ENCODE peak calls at places on chromosomes 12 and 14, in six cellular contexts. T, Z, E, C, F and P are unnamed samples.
A peak's percentile ranks its signal among the peaks of the same experiment; 100 is the strongest.

GRCh38 chr14:70514168-70515069 is 20.4 kb downstream of the ADAM20 start:
- DNase-seq in C (no peak), F (no peak), E (peak; percentile 9), T (no peak), Z (peak; percentile 42), P (no peak)

GRCh38 chr12:125773033-125773432 is 707.8 kb downstream of the AACS start:
- DNase-seq in F (peak; percentile 23), Z (peak; percentile 8), C (no peak), E (no peak), T (no peak), P (peak; percentile 52)

GRCh38 chr14:30883508-30884294 is 9.3 kb downstream of the COCH start:
- DNase-seq in Z (no peak), C (no peak), E (peak; percentile 45), F (no peak), T (no peak), P (no peak)

GRCh38 chr12:70002097-70002911 is 177.3 kb downstream of the MYRFL start:
- DNase-seq in Z (no peak), E (no peak), F (no peak), C (no peak), T (no peak), P (no peak)

GRCh38 chr14:97458302-97459137 is 661.3 kb downstream of the VRK1 start:
- DNase-seq in Z (no peak), E (no peak), T (peak; percentile 54), C (no peak), F (peak; percentile 9), P (peak; percentile 12)

GRCh38 chr12:131114942-131115584 is 161.4 kb downstream of the ADGRD1 start:
- DNase-seq in T (peak; percentile 22), E (no peak), Z (no peak), C (no peak), F (no peak), P (no peak)

GRCh38 chr14:89479802-89480201 is 62.8 kb upstream of the FOXN3 start:
- DNase-seq in F (no peak), Z (no peak), E (peak; percentile 76), T (no peak), C (no peak), P (no peak)

GRCh38 chr12:52193991-52194390 is 2.2 kb upstream of the KRT80 start:
- DNase-seq in Z (no peak), F (no peak), T (no peak), E (peak; percentile 44), C (no peak), P (no peak)

GRCh38 chr12:22541496-22541895 is 2.8 kb downstream of the C2CD5 start:
- DNase-seq in F (no peak), C (no peak), T (no peak), Z (no peak), E (no peak), P (no peak)

GRCh38 chr12:10214131-10214876 is 1.6 kb downstream of the GABARAPL1 start:
- DNase-seq in E (peak; percentile 88), C (no peak), F (no peak), T (no peak), Z (peak; percentile 43), P (no peak)

GRCh38 chr12:94134226-94134795 is 14.1 kb upstream of the PLXNC1 start:
- DNase-seq in E (peak; percentile 70), Z (peak; percentile 43), C (no peak), F (peak; percentile 51), T (no peak), P (peak; percentile 64)

GRCh38 chr12:94435511-94435927 is 24.1 kb downstream of the CEP83 start:
- DNase-seq in T (no peak), F (no peak), C (no peak), Z (peak; percentile 19), E (no peak), P (no peak)

GRCh38 chr12:106753526-106753925 is 21.0 kb upstream of the RIC8B start:
- DNase-seq in C (no peak), F (no peak), T (no peak), E (no peak), Z (no peak), P (no peak)

GRCh38 chr12:113271853-113272561 is 50.7 kb downstream of the TPCN1 start:
- DNase-seq in Z (peak; percentile 91), C (no peak), T (peak; percentile 83), F (no peak), E (peak; percentile 84), P (peak; percentile 67)

GRCh38 chr14:71328183-71328582 is 420.9 kb downstream of the PCNX1 start:
- DNase-seq in C (no peak), T (no peak), F (no peak), E (no peak), Z (no peak), P (no peak)

GRCh38 chr14:104345316-104346111 is 207.1 kb downstream of the KIF26A start:
- DNase-seq in E (no peak), Z (no peak), C (no peak), T (no peak), F (peak; percentile 72), P (no peak)

GRCh38 chr14:26008290-26008689 is 589.5 kb downstream of the NOVA1 start:
- DNase-seq in T (no peak), E (peak; percentile 24), Z (no peak), F (peak; percentile 41), C (no peak), P (peak; percentile 0)

GRCh38 chr12:13195848-13196301 is 651 bp upstream of the EMP1 start:
- DNase-seq in Z (peak; percentile 62), T (no peak), F (no peak), E (no peak), C (no peak), P (no peak)

GRCh38 chr12:96326628-96327227 is 73.5 kb downstream of the CDK17 start:
- DNase-seq in C (no peak), T (no peak), E (no peak), F (no peak), Z (no peak), P (no peak)

GRCh38 chr12:77202457-77203060 is 137.2 kb upstream of the E2F7 start:
- DNase-seq in F (no peak), T (no peak), C (no peak), E (no peak), Z (no peak), P (no peak)

GRCh38 chr14:35855886-35856481 is 29.8 kb downstream of the BRMS1L start:
- DNase-seq in C (no peak), Z (peak; percentile 9), T (no peak), E (no peak), F (no peak), P (peak; percentile 47)

GRCh38 chr12:26434299-26434915 is 239.0 kb downstream of the SSPN start:
- DNase-seq in F (peak; percentile 56), Z (peak; percentile 71), E (peak; percentile 68), T (no peak), C (no peak), P (peak; percentile 52)

GRCh38 chr12:62802981-62803380 is 132.0 kb downstream of the PPM1H start:
- DNase-seq in C (no peak), Z (no peak), E (peak; percentile 33), T (no peak), F (peak; percentile 22), P (no peak)

GRCh38 chr14:103628221-103628683 is 759 bp upstream of the KLC1 start:
- DNase-seq in C (no peak), F (no peak), E (peak; percentile 84), T (peak; percentile 65), Z (peak; percentile 79), P (peak; percentile 72)

GRCh38 chr14:68248481-68249255 is 429.1 kb downstream of the RAD51B start:
- DNase-seq in Z (peak; percentile 78), T (no peak), C (no peak), F (peak; percentile 38), E (peak; percentile 81), P (peak; percentile 64)

GRCh38 chr12:124236651-124237050 is 58.2 kb upstream of the RFLNA start:
- DNase-seq in E (peak; percentile 90), Z (peak; percentile 98), C (no peak), F (no peak), T (no peak), P (no peak)

GRCh38 chr12:78386871-78387270 is 477.7 kb upstream of the SYT1 start:
- DNase-seq in Z (no peak), T (no peak), C (no peak), F (no peak), E (no peak), P (no peak)

GRCh38 chr14:64953661-64954060 is 11.1 kb upstream of the GPX2 start:
- DNase-seq in C (no peak), E (no peak), F (no peak), T (no peak), Z (no peak), P (peak; percentile 43)

GRCh38 chr14:75259510-75259855 is 19.1 kb upstream of the FOS start:
- DNase-seq in E (peak; percentile 75), T (no peak), F (no peak), C (no peak), Z (peak; percentile 66), P (peak; percentile 50)

GRCh38 chr14:72888636-72889201 is 5.2 kb downstream of the DPF3 start:
- DNase-seq in Z (peak; percentile 44), C (no peak), E (no peak), T (no peak), F (no peak), P (no peak)

GRCh38 chr12:14244876-14245669 is 120.4 kb upstream of the ATF7IP start:
- DNase-seq in F (no peak), Z (no peak), T (no peak), C (no peak), E (no peak), P (no peak)

GRCh38 chr12:46468159-46468558 is 95.6 kb upstream of the SLC38A2 start:
- DNase-seq in C (no peak), F (no peak), E (peak; percentile 65), Z (no peak), T (no peak), P (no peak)

GRCh38 chr14:36132826-36133225 is 43.7 kb downstream of the PTCSC3 start:
- DNase-seq in C (no peak), F (no peak), T (no peak), Z (no peak), E (no peak), P (no peak)

GRCh38 chr12:68373836-68374314 is 41.7 kb upstream of the MDM1 start:
- DNase-seq in C (no peak), T (no peak), E (no peak), F (no peak), Z (no peak), P (no peak)

GRCh38 chr14:68784298-68784910 is 8.5 kb downstream of the ZFP36L1 start:
- DNase-seq in E (peak; percentile 39), C (no peak), F (no peak), T (no peak), Z (peak; percentile 86), P (no peak)

GRCh38 chr14:20998674-20999366 is at the start of gene SLC39A2:
- DNase-seq in T (no peak), F (no peak), Z (peak; percentile 53), E (peak; percentile 71), C (no peak), P (no peak)

GRCh38 chr12:111406474-111407370 is 999 bp downstream of the SH2B3 start:
- DNase-seq in E (no peak), C (no peak), T (no peak), Z (no peak), F (no peak), P (peak; percentile 44)

GRCh38 chr14:96261053-96261452 is 5.0 kb downstream of the BDKRB1 start:
- DNase-seq in C (no peak), T (no peak), F (peak; percentile 39), Z (no peak), E (no peak), P (no peak)